ENCODE peak calls at places on chromosomes 6 and 20, in five cellular contexts. E, K, G, M and X are unnamed samples.

GRCh38 chr20:10565191-10565921 is 108.4 kb downstream of the JAG1 start:
- DNase-seq in E (no peak), M (no peak), K (no peak), G (peak), X (no peak)

GRCh38 chr6:18997375-18997826 is 610.3 kb downstream of the RNF144B start:
- DNase-seq in G (peak), K (peak), M (peak), E (no peak), X (peak)

GRCh38 chr20:45780159-45780558 is 11.5 kb downstream of the WFDC3 start:
- DNase-seq in M (no peak), G (no peak), K (no peak), E (no peak), X (no peak)

GRCh38 chr6:39638126-39638822 is 86.9 kb downstream of the KIF6 start:
- DNase-seq in G (no peak), M (no peak), E (no peak), K (no peak), X (no peak)

GRCh38 chr6:142819603-142820335 is 125.2 kb downstream of the HIVEP2 start:
- DNase-seq in M (peak), G (peak), E (no peak), K (peak), X (peak)

GRCh38 chr20:52105573-52106422 is 85.8 kb downstream of the ZFP64 start:
- DNase-seq in M (peak), K (no peak), G (peak), E (peak), X (no peak)

GRCh38 chr6:75437451-75438185 is 56.0 kb downstream of the FILIP1 start:
- DNase-seq in M (no peak), E (no peak), K (no peak), G (peak), X (no peak)

GRCh38 chr6:6851059-6851658 is 256.6 kb upstream of the RREB1 start:
- DNase-seq in M (no peak), G (peak), K (peak), E (no peak), X (no peak)

GRCh38 chr6:157229733-157230132 is 93.6 kb downstream of the TMEM242 start:
- DNase-seq in E (no peak), G (no peak), M (no peak), K (no peak), X (no peak)

GRCh38 chr6:181049-181654 is 111.1 kb upstream of the DUSP22 start:
- DNase-seq in E (no peak), M (no peak), K (peak), G (no peak), X (peak)

GRCh38 chr6:111105578-111105977 is 18.3 kb downstream of the SLC16A10 start:
- DNase-seq in M (no peak), K (no peak), G (peak), E (no peak), X (no peak)

GRCh38 chr6:144585217-144585814 is 300.2 kb downstream of the UTRN start:
- DNase-seq in K (peak), E (peak), G (peak), M (peak), X (no peak)

GRCh38 chr6:31495580-31495979 is 2.4 kb upstream of the MICB start:
- DNase-seq in G (peak), M (no peak), E (no peak), K (peak), X (no peak)

GRCh38 chr6:150979826-150980225 is 114.3 kb downstream of the MTHFD1L start:
- DNase-seq in K (no peak), E (no peak), M (no peak), G (no peak), X (no peak)

GRCh38 chr6:33088258-33088930 is 12.6 kb downstream of the HLA-DPB1 start:
- DNase-seq in K (no peak), G (no peak), M (peak), E (no peak), X (no peak)

GRCh38 chr6:37868447-37868825 is 48.9 kb downstream of the ZFAND3 start:
- DNase-seq in E (no peak), G (peak), M (no peak), K (no peak), X (no peak)

GRCh38 chr6:55397986-55398385 is 70.7 kb downstream of the GFRAL start:
- DNase-seq in K (no peak), G (peak), E (no peak), M (no peak), X (no peak)

GRCh38 chr6:149935246-149935645 is 6.6 kb upstream of the ULBP2 start:
- DNase-seq in E (no peak), G (no peak), K (no peak), M (no peak), X (no peak)

GRCh38 chr6:106026748-106027147 is 59.4 kb upstream of the PRDM1 start:
- DNase-seq in K (peak), M (no peak), G (no peak), E (no peak), X (no peak)

GRCh38 chr20:44610313-44610965 is 28.1 kb downstream of the PKIG start:
- DNase-seq in K (peak), G (peak), M (no peak), E (no peak), X (no peak)

GRCh38 chr6:37303891-37304503 is 46.1 kb upstream of the TMEM217 start:
- DNase-seq in K (peak), M (peak), G (peak), E (peak), X (peak)

GRCh38 chr6:161407581-161407980 is 133.7 kb upstream of the AGPAT4 start:
- DNase-seq in E (no peak), K (peak), M (no peak), G (peak), X (no peak)

GRCh38 chr6:4936681-4937041 is 67.2 kb downstream of the RPP40 start:
- DNase-seq in K (peak), E (no peak), G (peak), M (peak), X (peak)

GRCh38 chr20:46400253-46400652 is 6.2 kb downstream of the ELMO2 start:
- DNase-seq in E (no peak), K (no peak), G (peak), M (peak), X (no peak)